ENCODE peak calls at places on chromosomes 5 and 9, in nine cellular contexts. N is stimulated activated CD4-positive, alpha-beta T cell treated with anti-CD3 and anti-CD28 coated beads, Interleukin-1b, Interleukin-23, amount 100 ng/mL, for 4 hours; J is CD8-positive, alpha-beta memory T cell; O is AG09319; Y is sciatic nerve; H is HTR-8/SVneo; L is tibial artery; B is kidney epithelial cell; U is body of pancreas. R is an unnamed sample.

GRCh38 chr5:174872271-174872670 is 147.9 kb downstream of the MSX2 start:
- DNase-seq in O (no peak), J (no peak), Y (no peak), B (no peak), L (no peak), N (no peak), U (no peak), H (no peak), R (no peak)

GRCh38 chr5:133483406-133484090 is 128.8 kb downstream of the FSTL4 start:
- DNase-seq in H (no peak), J (no peak), U (peak; percentile 32), L (no peak), O (no peak), Y (no peak), N (no peak), B (no peak), R (no peak)

GRCh38 chr9:126436545-126437269 is 110.1 kb downstream of the MVB12B start:
- DNase-seq in Y (peak; percentile 12), N (no peak), O (no peak), J (no peak), H (peak; percentile 8), B (no peak), L (no peak), U (no peak), R (peak; percentile 30)

GRCh38 chr9:11618241-11618805 is 1005.5 kb upstream of the PTPRD start:
- DNase-seq in O (no peak), J (no peak), B (no peak), N (no peak), H (no peak), Y (no peak), L (no peak), U (no peak), R (no peak)

GRCh38 chr9:107246259-107247254 is 36.5 kb upstream of the RAD23B start:
- DNase-seq in L (no peak), B (no peak), J (no peak), Y (no peak), H (no peak), O (no peak), U (no peak), N (no peak), R (no peak)

GRCh38 chr9:108934323-108934885 is at the start of gene ABITRAM:
- DNase-seq in H (peak; percentile 83), O (peak; percentile 57), L (peak; percentile 54), U (peak; percentile 83), J (peak; percentile 83), Y (peak; percentile 82), N (peak; percentile 61), B (peak; percentile 38), R (peak; percentile 80)

GRCh38 chr5:133331866-133332731 is 280.2 kb downstream of the FSTL4 start:
- DNase-seq in L (no peak), U (no peak), O (no peak), J (no peak), B (no peak), H (no peak), N (no peak), Y (no peak), R (no peak)

GRCh38 chr5:1672396-1672795 is 127.2 kb downstream of the MRPL36 start:
- DNase-seq in L (no peak), J (no peak), O (no peak), Y (no peak), B (no peak), N (no peak), U (no peak), H (no peak), R (no peak)

GRCh38 chr5:132260714-132261615 is 3.5 kb downstream of the PDLIM4 start:
- DNase-seq in J (no peak), L (peak; percentile 74), N (peak; percentile 32), O (peak; percentile 43), H (peak; percentile 45), B (peak; percentile 88), Y (peak; percentile 91), U (peak; percentile 81), R (peak; percentile 79)

GRCh38 chr5:137119321-137119720 is 379.8 kb downstream of the SPOCK1 start:
- DNase-seq in Y (no peak), U (no peak), B (no peak), L (no peak), J (no peak), H (no peak), O (no peak), N (no peak), R (no peak)

GRCh38 chr9:112793213-112793810 is 42.8 kb downstream of the SNX30 start:
- DNase-seq in U (peak; percentile 64), N (peak; percentile 75), Y (peak; percentile 75), B (no peak), L (peak; percentile 37), J (peak; percentile 70), H (peak; percentile 63), O (peak; percentile 23), R (peak; percentile 81)

GRCh38 chr5:174428895-174429294 is 295.5 kb upstream of the MSX2 start:
- DNase-seq in N (no peak), L (no peak), H (no peak), Y (no peak), O (no peak), B (no peak), J (no peak), U (no peak), R (no peak)

GRCh38 chr5:150013931-150014330 is 13.4 kb downstream of the HMGXB3 start:
- DNase-seq in L (no peak), O (no peak), J (no peak), U (no peak), H (no peak), B (no peak), Y (no peak), N (no peak), R (no peak)

GRCh38 chr9:27078685-27079084 is 30.3 kb upstream of the TEK start:
- DNase-seq in O (no peak), L (no peak), B (no peak), H (no peak), U (no peak), Y (no peak), N (no peak), J (no peak), R (no peak)